ENCODE peak calls at places on chromosomes 7 and 10, in ten cellular contexts. A, L, Y, N, Z, H, F, O, W and X are unnamed samples. For H3K27me3 and H3K4me1, the result is how much of the 10 kb centered on the place peaks cover.

GRCh38 chr10:63702107-63702506 is 180.9 kb downstream of the REEP3 start:
- DNase-seq in A (no peak), L (no peak), Y (no peak), N (no peak), Z (no peak), H (no peak), F (peak), O (no peak), W (no peak), X (no peak)

GRCh38 chr7:2751086-2751485 is 63.1 kb downstream of the AMZ1 start:
- DNase-seq in A (peak), L (no peak), Y (no peak), N (no peak), Z (peak), H (no peak), F (no peak), O (no peak), W (no peak), X (no peak)

GRCh38 chr7:88357794-88358533 is 51.3 kb upstream of the STEAP4 start:
- DNase-seq in A (peak), L (no peak), Y (no peak), N (no peak), Z (peak), H (no peak), F (no peak), O (no peak), W (peak), X (peak)

GRCh38 chr7:132437730-132438129 is 138.5 kb downstream of the PLXNA4 start:
- DNase-seq in A (no peak), L (no peak), Y (no peak), N (no peak), Z (no peak), H (no peak), F (no peak), O (peak), W (no peak), X (no peak)

GRCh38 chr7:77481615-77482014 is 55.5 kb upstream of the PTPN12 start:
- DNase-seq in A (no peak), L (no peak), Y (peak), N (no peak), Z (no peak), H (no peak), F (no peak), O (no peak), W (peak), X (no peak)

GRCh38 chr10:33254556-33255160 is 79.8 kb downstream of the NRP1 start:
- DNase-seq in A (no peak), L (no peak), Y (no peak), N (no peak), Z (no peak), H (no peak), F (no peak), O (no peak), W (no peak), X (no peak)

GRCh38 chr7:112449902-112450806 is at the start of gene IFRD1:
- DNase-seq in A (peak), L (peak), Y (peak), N (peak), Z (peak), H (peak), F (peak), O (peak), W (peak), X (peak)

GRCh38 chr10:74799840-74800239 is 26.6 kb upstream of the KAT6B start:
- DNase-seq in A (no peak), L (no peak), Y (no peak), N (no peak), Z (peak), H (no peak), F (no peak), O (no peak), W (peak), X (no peak)

GRCh38 chr7:2355079-2356008 is 717 bp downstream of the EIF3B start:
- DNase-seq in A (no peak), L (peak), Y (peak), N (peak), Z (peak), H (no peak), F (no peak), O (no peak), W (no peak), X (peak)

GRCh38 chr10:86113044-86113443 is 253.6 kb downstream of the GRID1 start:
- DNase-seq in A (no peak), L (no peak), Y (no peak), N (no peak), Z (no peak), H (no peak), F (no peak), O (no peak), W (no peak), X (no peak)

GRCh38 chr7:94512735-94513564 is 3.3 kb downstream of the CASD1 start:
- DNase-seq in A (no peak), L (no peak), Y (peak), N (no peak), Z (no peak), H (no peak), F (no peak), O (no peak), W (no peak), X (peak)

GRCh38 chr7:151838861-151839381 is 38.0 kb downstream of the PRKAG2 start:
- DNase-seq in A (no peak), L (no peak), Y (peak), N (no peak), Z (no peak), H (peak), F (no peak), O (peak), W (no peak), X (no peak)

GRCh38 chr7:44278451-44279161 is 46.8 kb downstream of the CAMK2B start:
- DNase-seq in A (peak), L (no peak), Y (peak), N (peak), Z (no peak), H (peak), F (peak), O (no peak), W (no peak), X (no peak)

GRCh38 chr7:155811895-155812761 is at the start of gene SHH:
- DNase-seq in A (no peak), L (no peak), Y (no peak), N (no peak), Z (peak), H (no peak), F (no peak), O (no peak), W (no peak), X (no peak)

GRCh38 chr7:155814569-155815276 is 2.5 kb upstream of the SHH start:
- DNase-seq in A (no peak), L (no peak), Y (no peak), N (no peak), Z (no peak), H (no peak), F (no peak), O (no peak), W (peak), X (no peak)

GRCh38 chr7:155811560-155811894 is 736 bp downstream of the SHH start:
- DNase-seq in A (no peak), L (no peak), Y (peak), N (no peak), Z (no peak), H (no peak), F (no peak), O (no peak), W (peak), X (no peak)

GRCh38 chr7:155813791-155814568 is 1.7 kb upstream of the SHH start:
- DNase-seq in A (no peak), L (no peak), Y (no peak), N (no peak), Z (no peak), H (no peak), F (no peak), O (no peak), W (no peak), X (no peak)

DNA sequence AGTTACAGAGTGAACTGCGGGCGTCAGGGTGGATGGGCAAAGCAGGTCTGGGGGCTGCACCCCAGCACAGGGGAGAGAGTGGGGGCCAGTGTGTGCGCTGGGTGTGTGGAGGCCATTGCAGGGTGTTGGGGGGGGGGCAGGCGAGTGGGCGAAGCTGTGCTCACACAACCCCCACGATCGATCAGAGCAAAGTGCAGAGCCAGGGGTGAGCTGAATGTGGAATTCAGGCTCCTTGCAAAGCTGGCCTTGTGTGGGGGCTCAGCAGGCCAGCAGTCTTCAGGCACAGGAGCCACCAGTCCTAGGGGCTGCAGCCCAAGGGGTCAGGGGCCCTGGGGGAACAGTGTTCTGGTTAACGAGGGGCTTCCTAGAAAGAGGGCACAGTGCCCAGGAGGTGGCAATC is 862 bp upstream of the SHH start:
- DNase-seq in A (no peak), L (no peak), Y (no peak), N (no peak), Z (no peak), H (no peak), F (no peak), O (no peak), W (no peak), X (no peak)
- H3K27me3 ChIP-seq in A (under half), L (under half), Y (half or more), N (under half), Z (half or more), H (half or more), F (under half), O (under half), W (half or more), X (under half)

DNA sequence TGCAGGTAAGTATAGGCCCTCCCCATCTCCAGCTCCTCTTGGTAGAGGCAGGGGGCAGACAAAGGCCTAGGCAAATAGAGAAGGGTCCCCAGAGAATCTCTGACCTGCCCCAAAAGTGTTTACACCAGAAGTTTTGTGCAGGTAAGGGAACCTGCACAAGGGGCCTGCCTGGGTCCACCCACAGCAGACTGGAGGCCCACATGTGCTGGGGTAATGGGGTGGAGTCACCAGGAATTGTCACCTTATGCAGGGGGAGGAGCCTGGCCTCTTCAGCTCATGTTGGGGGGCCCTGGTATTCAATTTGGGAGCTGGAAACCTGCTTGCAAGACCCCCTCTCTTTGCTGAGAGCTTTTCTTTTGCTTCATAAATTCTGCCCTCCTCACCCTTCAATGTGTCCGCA is 302.7 kb downstream of the ZEB1 start:
- DNase-seq in A (no peak), L (no peak), Y (no peak), N (no peak), Z (no peak), H (no peak), F (no peak), O (no peak), W (no peak), X (no peak)
- H3K4me1 ChIP-seq in A (under half), L (under half), Y (under half), N (under half), Z (under half), H (half or more), F (under half), O (under half), W (under half), X (under half)

GRCh38 chr10:24432478-24433416 is 223.8 kb downstream of the KIAA1217 start:
- DNase-seq in A (no peak), L (no peak), Y (no peak), N (no peak), Z (no peak), H (no peak), F (no peak), O (no peak), W (peak), X (no peak)
- H3K4me3 ChIP-seq in A (no peak), L (no peak), Y (no peak), N (no peak), Z (no peak), H (no peak), F (no peak), O (no peak), W (no peak), X (no peak)

DNA sequence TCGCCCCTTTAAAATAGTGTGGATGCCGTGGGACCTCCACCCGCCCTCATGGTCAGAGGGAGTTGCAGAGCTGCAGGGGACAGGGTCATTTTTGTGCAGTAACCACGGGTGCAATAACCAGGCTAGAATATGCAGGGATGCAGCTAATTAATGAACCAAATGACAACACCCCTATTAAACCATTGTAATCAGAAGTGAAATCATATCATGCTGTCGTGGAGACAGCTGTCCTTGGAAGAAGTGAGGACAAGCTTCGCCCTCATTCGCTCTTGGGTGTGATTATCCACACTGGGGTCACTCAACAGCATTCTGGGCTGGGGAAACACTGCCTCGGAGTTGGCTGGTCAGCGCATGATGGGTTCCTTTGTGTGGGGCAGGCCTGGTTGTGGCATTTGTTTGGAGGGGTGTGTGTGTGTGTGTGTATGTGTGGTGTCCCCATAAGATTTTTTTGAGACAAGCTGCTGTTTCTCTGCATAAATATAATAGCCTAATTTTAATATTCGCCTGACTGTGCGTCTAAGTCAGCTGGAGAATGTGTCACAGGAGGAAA is 149.2 kb downstream of the DNAJB6 start:
- DNase-seq in A (peak), L (no peak), Y (no peak), N (no peak), Z (no peak), H (no peak), F (no peak), O (no peak), W (no peak), X (no peak)
- H3K27me3 ChIP-seq in A (under half), L (under half), Y (under half), N (under half), Z (under half), H (under half), F (under half), O (under half), W (under half), X (under half)

GRCh38 chr10:70836319-70836718 is 20.6 kb downstream of the SGPL1 start:
- DNase-seq in A (no peak), L (no peak), Y (no peak), N (no peak), Z (no peak), H (no peak), F (no peak), O (no peak), W (no peak), X (no peak)
- H3K4me1 ChIP-seq in A (under half), L (under half), Y (under half), N (under half), Z (half or more), H (under half), F (under half), O (under half), W (under half), X (under half)

GRCh38 chr7:38335490-38336135 is 62.2 kb upstream of the TARP start:
- DNase-seq in A (peak), L (peak), Y (peak), N (peak), Z (peak), H (peak), F (peak), O (peak), W (peak), X (peak)

GRCh38 chr7:38330048-38330447 is 56.6 kb upstream of the TARP start:
- DNase-seq in A (no peak), L (no peak), Y (no peak), N (no peak), Z (no peak), H (no peak), F (no peak), O (no peak), W (no peak), X (no peak)

GRCh38 chr7:38330861-38331709 is 57.6 kb upstream of the TARP start:
- DNase-seq in A (no peak), L (no peak), Y (no peak), N (no peak), Z (no peak), H (no peak), F (no peak), O (peak), W (no peak), X (no peak)

GRCh38 chr7:38335123-38335489 is 61.7 kb upstream of the TARP start:
- DNase-seq in A (no peak), L (no peak), Y (no peak), N (no peak), Z (no peak), H (no peak), F (no peak), O (no peak), W (no peak), X (no peak)

DNA sequence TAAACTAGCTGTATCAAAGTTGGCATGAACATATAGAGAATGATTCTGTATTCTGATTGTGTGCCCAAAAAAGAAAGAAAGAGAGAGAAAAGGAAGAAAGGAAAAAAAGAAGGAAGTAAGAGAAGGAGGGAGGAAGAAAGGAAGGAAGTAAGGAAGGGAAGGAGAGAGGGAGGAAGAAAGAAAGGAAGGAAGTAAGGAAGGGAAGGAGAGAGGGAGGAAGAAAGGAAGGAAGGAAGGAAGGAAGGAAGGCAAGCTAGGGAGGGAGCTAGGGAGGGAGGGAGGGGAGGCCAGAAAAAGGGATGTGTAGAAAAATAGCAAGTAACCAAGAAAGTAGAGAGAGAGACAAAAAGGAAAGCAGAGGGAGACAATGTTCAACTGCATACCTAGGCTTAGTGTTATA is 60.7 kb upstream of the TARP start:
- DNase-seq in A (no peak), L (no peak), Y (no peak), N (no peak), Z (no peak), H (no peak), F (no peak), O (no peak), W (no peak), X (no peak)
- H3K4me3 ChIP-seq in A (no peak), L (no peak), Y (no peak), N (no peak), Z (no peak), H (no peak), F (no peak), O (peak), W (no peak), X (no peak)

GRCh38 chr7:116162236-116162635 is 48.1 kb upstream of the TES start:
- DNase-seq in A (no peak), L (no peak), Y (no peak), N (no peak), Z (no peak), H (no peak), F (no peak), O (no peak), W (no peak), X (no peak)
- H3K27me3 ChIP-seq in A (under half), L (under half), Y (under half), N (under half), Z (under half), H (under half), F (under half), O (under half), W (under half), X (under half)

DNA sequence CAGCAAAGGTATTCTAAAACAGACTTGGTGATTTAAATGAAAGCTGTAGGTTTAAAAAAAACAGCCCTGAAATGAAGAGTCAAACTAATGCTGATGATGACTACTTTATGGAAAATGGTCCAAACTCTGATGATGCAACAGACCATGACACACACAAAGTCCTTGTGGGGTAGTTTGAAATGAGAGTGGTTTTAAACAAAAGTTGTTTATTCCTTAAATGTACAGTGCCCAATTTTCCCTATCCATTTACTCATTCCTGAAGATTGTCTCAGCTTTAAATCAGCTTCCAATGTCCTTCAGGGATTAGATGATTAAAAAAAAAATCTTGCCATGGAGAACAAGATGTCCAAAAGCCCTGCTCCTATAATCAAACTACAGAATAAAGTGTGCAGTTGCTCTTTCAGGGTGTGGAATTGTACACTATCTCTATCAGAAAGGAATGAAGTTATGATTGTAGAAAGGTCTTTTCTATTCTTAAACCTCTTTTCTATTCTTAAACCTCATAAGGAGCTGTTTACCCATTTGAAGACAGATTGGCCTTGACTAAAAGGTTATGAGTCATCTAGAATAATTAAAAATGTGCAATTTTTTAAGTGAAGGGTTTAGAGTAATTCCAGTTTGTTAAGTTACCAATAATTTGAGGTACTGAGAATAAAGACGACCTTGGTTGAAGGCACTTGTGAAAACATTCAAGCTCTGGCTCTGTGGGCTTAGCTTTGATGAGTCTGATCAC is 70.2 kb upstream of the ITGA8 start:
- DNase-seq in A (no peak), L (no peak), Y (no peak), N (no peak), Z (peak), H (no peak), F (no peak), O (no peak), W (no peak), X (no peak)
- H3K4me1 ChIP-seq in A (under half), L (under half), Y (under half), N (under half), Z (under half), H (under half), F (under half), O (under half), W (under half), X (under half)